ENCODE peak calls at places on chromosomes 5 and 9, in five cellular contexts. One of them, this sample, is unnamed.

GRCh38 chr5:149764086-149764485 is 34.0 kb downstream of the PPARGC1B start:
- DNase-seq in naive thymus-derived CD4-positive, alpha-beta T cell: no peak
- DNase-seq in CD8-positive, alpha-beta T cell: no peak
- DNase-seq in heart left ventricle: no peak
- DNase-seq in left cardiac atrium: no peak
- DNase-seq in this sample: no peak

GRCh38 chr9:33131505-33132248 is 35.5 kb downstream of the B4GALT1 start:
- DNase-seq in CD8-positive, alpha-beta T cell: no peak
- DNase-seq in heart left ventricle: no peak
- DNase-seq in naive thymus-derived CD4-positive, alpha-beta T cell: no peak
- DNase-seq in left cardiac atrium: no peak
- DNase-seq in this sample: no peak

GRCh38 chr9:71683598-71684235 is 84.6 kb downstream of the CEMIP2 start:
- DNase-seq in heart left ventricle: no peak
- DNase-seq in left cardiac atrium: peak
- DNase-seq in naive thymus-derived CD4-positive, alpha-beta T cell: no peak
- DNase-seq in CD8-positive, alpha-beta T cell: no peak
- DNase-seq in this sample: no peak

GRCh38 chr5:156383510-156383909 is 56.5 kb downstream of the SGCD start:
- DNase-seq in naive thymus-derived CD4-positive, alpha-beta T cell: no peak
- DNase-seq in heart left ventricle: no peak
- DNase-seq in CD8-positive, alpha-beta T cell: no peak
- DNase-seq in left cardiac atrium: no peak
- DNase-seq in this sample: peak

GRCh38 chr5:107670927-107671741 is at the start of gene EFNA5:
- DNase-seq in CD8-positive, alpha-beta T cell: no peak
- DNase-seq in left cardiac atrium: peak
- DNase-seq in heart left ventricle: peak
- DNase-seq in naive thymus-derived CD4-positive, alpha-beta T cell: no peak
- DNase-seq in this sample: peak

GRCh38 chr9:114385412-114386181 is 2.2 kb downstream of the AKNA start:
- DNase-seq in left cardiac atrium: peak
- DNase-seq in CD8-positive, alpha-beta T cell: peak
- DNase-seq in naive thymus-derived CD4-positive, alpha-beta T cell: peak
- DNase-seq in heart left ventricle: peak
- DNase-seq in this sample: peak

GRCh38 chr9:133490865-133491655 is 12.2 kb upstream of the SLC2A6 start:
- DNase-seq in naive thymus-derived CD4-positive, alpha-beta T cell: no peak
- DNase-seq in CD8-positive, alpha-beta T cell: no peak
- DNase-seq in heart left ventricle: no peak
- DNase-seq in left cardiac atrium: peak
- DNase-seq in this sample: no peak

GRCh38 chr9:34500623-34501267 is 22.0 kb downstream of the ENHO start:
- DNase-seq in CD8-positive, alpha-beta T cell: peak
- DNase-seq in naive thymus-derived CD4-positive, alpha-beta T cell: peak
- DNase-seq in heart left ventricle: peak
- DNase-seq in left cardiac atrium: peak
- DNase-seq in this sample: peak

GRCh38 chr9:130629443-130630090 is 34.8 kb upstream of the PRDM12 start:
- DNase-seq in left cardiac atrium: no peak
- DNase-seq in heart left ventricle: no peak
- DNase-seq in CD8-positive, alpha-beta T cell: no peak
- DNase-seq in naive thymus-derived CD4-positive, alpha-beta T cell: no peak
- DNase-seq in this sample: no peak

GRCh38 chr9:93096131-93096802 is at the start of gene CARD19:
- DNase-seq in CD8-positive, alpha-beta T cell: no peak
- DNase-seq in naive thymus-derived CD4-positive, alpha-beta T cell: peak
- DNase-seq in left cardiac atrium: peak
- DNase-seq in heart left ventricle: peak
- DNase-seq in this sample: peak

This sample was measured in AG08395.